ENCODE peak calls at places on chromosomes 5 and 9, in nine cellular contexts. W is stimulated activated CD8-positive, alpha-beta memory T cell treated with anti-CD3 and anti-CD28 coated beads, Interleukin-2, amount 100 ng/mL, for 48 hours; Y is GM10248; X is HEK293T; F is NCI-H510A; R is PC-9; S is upper lobe of right lung; P is stimulated activated CD4-positive, alpha-beta T cell treated with anti-CD3 and anti-CD28 coated beads, Interleukin-12 subunit alpha, Interleukin-12 subunit beta, amount 100 ng/mL, for 4 hours; L is HFF-Myc. I is an unnamed sample.

GRCh38 chr5:132747693-132748440 is 641 bp downstream of the CCNI2 start:
- DNase-seq in W (peak; percentile 23), Y (peak; percentile 43), X (peak; percentile 3), F (no peak), R (no peak), S (no peak), P (peak; percentile 43), L (no peak), I (no peak)

GRCh38 chr5:130198927-130199326 is 294.7 kb downstream of the CHSY3 start:
- DNase-seq in W (no peak), Y (peak; percentile 7), X (peak; percentile 39), F (no peak), R (no peak), S (no peak), P (no peak), L (peak; percentile 7), I (no peak)

GRCh38 chr5:88380332-88380731 is 111.7 kb upstream of the TMEM161B start:
- DNase-seq in W (no peak), Y (no peak), X (no peak), F (no peak), R (no peak), S (no peak), P (no peak), L (no peak), I (no peak)

GRCh38 chr5:88128813-88129212 is 139.8 kb downstream of the TMEM161B start:
- DNase-seq in W (no peak), Y (no peak), X (no peak), F (no peak), R (no peak), S (no peak), P (no peak), L (no peak), I (no peak)

GRCh38 chr9:2299156-2299842 is 284.2 kb downstream of the SMARCA2 start:
- DNase-seq in W (no peak), Y (no peak), X (no peak), F (peak; percentile 95), R (peak; percentile 49), S (peak; percentile 77), P (no peak), L (no peak), I (peak; percentile 40)

GRCh38 chr9:126883636-126884035 is 23.2 kb downstream of the ZBTB34 start:
- DNase-seq in W (no peak), Y (no peak), X (no peak), F (no peak), R (no peak), S (peak; percentile 22), P (no peak), L (no peak), I (no peak)

GRCh38 chr9:37575921-37576721 is at the start of gene FBXO10:
- DNase-seq in W (peak; percentile 36), Y (peak; percentile 84), X (peak; percentile 77), F (peak; percentile 36), R (no peak), S (peak; percentile 87), P (peak; percentile 35), L (no peak), I (no peak)

GRCh38 chr5:88889165-88890069 is 6.4 kb upstream of the MEF2C start:
- DNase-seq in W (no peak), Y (peak; percentile 49), X (no peak), F (no peak), R (no peak), S (peak; percentile 86), P (no peak), L (no peak), I (no peak)

GRCh38 chr5:160496784-160497183 is 75.1 kb downstream of the PTTG1 start:
- DNase-seq in W (no peak), Y (no peak), X (no peak), F (no peak), R (no peak), S (no peak), P (no peak), L (no peak), I (no peak)

GRCh38 chr5:125696762-125697161 is 726.4 kb upstream of the GRAMD2B start:
- DNase-seq in W (no peak), Y (no peak), X (no peak), F (no peak), R (no peak), S (no peak), P (no peak), L (peak; percentile 91), I (no peak)

GRCh38 chr9:106557996-106558667 is 304.8 kb upstream of the ZNF462 start:
- DNase-seq in W (no peak), Y (no peak), X (no peak), F (no peak), R (no peak), S (no peak), P (no peak), L (no peak), I (no peak)

GRCh38 chr5:9473624-9474023 is 72.3 kb downstream of the SEMA5A start:
- DNase-seq in W (no peak), Y (no peak), X (no peak), F (no peak), R (no peak), S (no peak), P (no peak), L (peak; percentile 80), I (no peak)

GRCh38 chr9:123725389-123725788 is 204.5 kb downstream of the DENND1A start:
- DNase-seq in W (no peak), Y (no peak), X (no peak), F (no peak), R (no peak), S (no peak), P (no peak), L (no peak), I (no peak)

GRCh38 chr5:50807661-50808060 is 141.2 kb downstream of the PARP8 start:
- DNase-seq in W (no peak), Y (no peak), X (no peak), F (no peak), R (no peak), S (no peak), P (no peak), L (peak; percentile 1), I (peak; percentile 82)

GRCh38 chr9:137694962-137695875 is 76.4 kb downstream of the EHMT1 start:
- DNase-seq in W (no peak), Y (no peak), X (peak; percentile 79), F (no peak), R (peak; percentile 12), S (peak; percentile 79), P (no peak), L (no peak), I (no peak)

GRCh38 chr9:129109504-129109903 is 1.1 kb downstream of the CRAT start:
- DNase-seq in W (no peak), Y (no peak), X (peak; percentile 51), F (no peak), R (no peak), S (no peak), P (peak; percentile 7), L (no peak), I (no peak)

GRCh38 chr5:135126688-135127603 is 92.9 kb upstream of the PITX1 start:
- DNase-seq in W (no peak), Y (no peak), X (no peak), F (no peak), R (peak; percentile 44), S (no peak), P (no peak), L (no peak), I (no peak)